ENCODE peak calls at places on chromosome 15, in eight cellular contexts. I, V, G, U, Q, B, H and A are unnamed samples.
A peak's percentile ranks its signal among the peaks of the same experiment; 100 is the strongest.

GRCh38 chr15:83612226-83612625 is 41.7 kb upstream of the ADAMTSL3 start:
- DNase-seq in I (no peak), V (no peak), G (no peak), U (no peak), Q (no peak), B (no peak), H (no peak), A (peak; percentile 16)

GRCh38 chr15:69498987-69499386 is 46.4 kb downstream of the RPLP1 start:
- DNase-seq in I (no peak), V (no peak), G (no peak), U (no peak), Q (no peak), B (no peak), H (no peak), A (no peak)

GRCh38 chr15:78228356-78228996 is 5.9 kb downstream of the ACSBG1 start:
- DNase-seq in I (no peak), V (no peak), G (no peak), U (no peak), Q (no peak), B (no peak), H (no peak), A (no peak)

GRCh38 chr15:70617911-70618287 is 145.5 kb downstream of the UACA start:
- DNase-seq in I (no peak), V (no peak), G (peak; percentile 21), U (no peak), Q (no peak), B (no peak), H (no peak), A (no peak)

GRCh38 chr15:69854521-69855171 is 243.1 kb downstream of the TLE3 start:
- DNase-seq in I (peak; percentile 94), V (no peak), G (no peak), U (no peak), Q (peak; percentile 92), B (no peak), H (no peak), A (peak; percentile 84)

GRCh38 chr15:40338041-40338657 is 2.6 kb downstream of the CCDC9B start:
- DNase-seq in I (peak; percentile 60), V (peak; percentile 80), G (no peak), U (peak; percentile 89), Q (peak; percentile 87), B (peak; percentile 81), H (peak; percentile 73), A (peak; percentile 33)

GRCh38 chr15:100235030-100235617 is 106.7 kb downstream of the ADAMTS17 start:
- DNase-seq in I (no peak), V (no peak), G (no peak), U (no peak), Q (no peak), B (no peak), H (no peak), A (no peak)

GRCh38 chr15:56322444-56322843 is 42.8 kb upstream of the TEX9 start:
- DNase-seq in I (no peak), V (no peak), G (no peak), U (no peak), Q (no peak), B (no peak), H (no peak), A (no peak)

GRCh38 chr15:96312641-96313335 is 17.7 kb upstream of the NR2F2 start:
- DNase-seq in I (peak; percentile 52), V (no peak), G (no peak), U (no peak), Q (no peak), B (no peak), H (no peak), A (peak; percentile 95)

GRCh38 chr15:35329993-35330695 is 215.8 kb downstream of the DPH6 start:
- DNase-seq in I (no peak), V (no peak), G (no peak), U (no peak), Q (no peak), B (no peak), H (no peak), A (no peak)

GRCh38 chr15:64284037-64284436 is 71.9 kb downstream of the CSNK1G1 start:
- DNase-seq in I (peak; percentile 68), V (no peak), G (no peak), U (no peak), Q (peak; percentile 41), B (no peak), H (no peak), A (peak; percentile 75)

GRCh38 chr15:68309024-68309423 is 31.5 kb downstream of the FEM1B start:
- DNase-seq in I (peak; percentile 71), V (no peak), G (peak; percentile 39), U (no peak), Q (no peak), B (no peak), H (no peak), A (no peak)

GRCh38 chr15:101651753-101652097 is 456 bp downstream of the TM2D3 start:
- DNase-seq in I (no peak), V (no peak), G (no peak), U (no peak), Q (no peak), B (no peak), H (peak; percentile 30), A (no peak)

GRCh38 chr15:72511536-72511935 is 37.4 kb downstream of the ARIH1 start:
- DNase-seq in I (no peak), V (no peak), G (no peak), U (no peak), Q (no peak), B (no peak), H (no peak), A (no peak)

GRCh38 chr15:82535566-82536408 is 4.5 kb downstream of the RPS17 start:
- DNase-seq in I (no peak), V (no peak), G (no peak), U (no peak), Q (no peak), B (no peak), H (no peak), A (no peak)

GRCh38 chr15:70356062-70356860 is 258.5 kb upstream of the TLE3 start:
- DNase-seq in I (no peak), V (no peak), G (peak; percentile 57), U (no peak), Q (no peak), B (no peak), H (no peak), A (no peak)

GRCh38 chr15:77064539-77065308 is 6.2 kb downstream of the TSPAN3 start:
- DNase-seq in I (peak; percentile 65), V (no peak), G (no peak), U (no peak), Q (peak; percentile 32), B (no peak), H (no peak), A (peak; percentile 96)

GRCh38 chr15:77034620-77035467 is 36.1 kb downstream of the TSPAN3 start:
- DNase-seq in I (no peak), V (peak; percentile 55), G (no peak), U (peak; percentile 56), Q (no peak), B (peak; percentile 61), H (no peak), A (no peak)

GRCh38 chr15:83733206-83733605 is 79.3 kb downstream of the ADAMTSL3 start:
- DNase-seq in I (peak; percentile 6), V (no peak), G (no peak), U (no peak), Q (peak; percentile 95), B (no peak), H (no peak), A (peak; percentile 99)

GRCh38 chr15:45378149-45378912 is at the start of gene GATM:
- DNase-seq in I (peak; percentile 83), V (no peak), G (peak; percentile 93), U (peak; percentile 81), Q (peak; percentile 94), B (peak; percentile 79), H (peak; percentile 77), A (peak; percentile 66)

GRCh38 chr15:90594297-90594696 is 64.6 kb downstream of the CRTC3 start:
- DNase-seq in I (no peak), V (no peak), G (peak; percentile 95), U (peak; percentile 91), Q (peak; percentile 19), B (peak; percentile 92), H (peak; percentile 39), A (peak; percentile 44)